ENCODE peak calls at places on chromosome 16, in four cellular contexts. One of them, this sample, is unnamed.

GRCh38 chr16:20327444-20328041 is at the start of gene GP2:
- DNase-seq in activated naive CD8-positive, alpha-beta T cell treated with anti-CD3 and anti-CD28 coated beads, Interleukin-2, amount 50 U/mL, for 24 hours: no peak
- DNase-seq in skeletal muscle cell: no peak
- DNase-seq in NCI-H446 treated with DMSO at 0.1 percent for 48 hours: no peak
- DNase-seq in this sample: no peak

GRCh38 chr16:55836158-55836611 is 3.3 kb upstream of the CES1 start:
- DNase-seq in activated naive CD8-positive, alpha-beta T cell treated with anti-CD3 and anti-CD28 coated beads, Interleukin-2, amount 50 U/mL, for 24 hours: no peak
- DNase-seq in NCI-H446 treated with DMSO at 0.1 percent for 48 hours: no peak
- DNase-seq in skeletal muscle cell: no peak
- DNase-seq in this sample: no peak

GRCh38 chr16:57023541-57024249 is 34.3 kb downstream of the NLRC5 start:
- DNase-seq in skeletal muscle cell: no peak
- DNase-seq in activated naive CD8-positive, alpha-beta T cell treated with anti-CD3 and anti-CD28 coated beads, Interleukin-2, amount 50 U/mL, for 24 hours: peak
- DNase-seq in NCI-H446 treated with DMSO at 0.1 percent for 48 hours: no peak
- DNase-seq in this sample: no peak

GRCh38 chr16:29743475-29743826 is 2.3 kb downstream of the C16orf54 start:
- DNase-seq in skeletal muscle cell: no peak
- DNase-seq in activated naive CD8-positive, alpha-beta T cell treated with anti-CD3 and anti-CD28 coated beads, Interleukin-2, amount 50 U/mL, for 24 hours: no peak
- DNase-seq in NCI-H446 treated with DMSO at 0.1 percent for 48 hours: no peak
- DNase-seq in this sample: no peak

GRCh38 chr16:66551362-66551761 is 1.0 kb upstream of the CKLF start:
- DNase-seq in skeletal muscle cell: no peak
- DNase-seq in NCI-H446 treated with DMSO at 0.1 percent for 48 hours: no peak
- DNase-seq in activated naive CD8-positive, alpha-beta T cell treated with anti-CD3 and anti-CD28 coated beads, Interleukin-2, amount 50 U/mL, for 24 hours: peak
- DNase-seq in this sample: no peak

GRCh38 chr16:1072526-1073261 is at the start of gene SSTR5:
- DNase-seq in NCI-H446 treated with DMSO at 0.1 percent for 48 hours: no peak
- DNase-seq in skeletal muscle cell: no peak
- DNase-seq in activated naive CD8-positive, alpha-beta T cell treated with anti-CD3 and anti-CD28 coated beads, Interleukin-2, amount 50 U/mL, for 24 hours: no peak
- DNase-seq in this sample: no peak

GRCh38 chr16:81831722-81832126 is 52.6 kb downstream of the PLCG2 start:
- DNase-seq in NCI-H446 treated with DMSO at 0.1 percent for 48 hours: no peak
- DNase-seq in activated naive CD8-positive, alpha-beta T cell treated with anti-CD3 and anti-CD28 coated beads, Interleukin-2, amount 50 U/mL, for 24 hours: peak
- DNase-seq in skeletal muscle cell: no peak
- DNase-seq in this sample: no peak

GRCh38 chr16:79097090-79097489 is 503.4 kb downstream of the MAF start:
- DNase-seq in skeletal muscle cell: no peak
- DNase-seq in activated naive CD8-positive, alpha-beta T cell treated with anti-CD3 and anti-CD28 coated beads, Interleukin-2, amount 50 U/mL, for 24 hours: no peak
- DNase-seq in NCI-H446 treated with DMSO at 0.1 percent for 48 hours: no peak
- DNase-seq in this sample: no peak

GRCh38 chr16:84883301-84883700 is 63.5 kb downstream of the CRISPLD2 start:
- DNase-seq in activated naive CD8-positive, alpha-beta T cell treated with anti-CD3 and anti-CD28 coated beads, Interleukin-2, amount 50 U/mL, for 24 hours: no peak
- DNase-seq in NCI-H446 treated with DMSO at 0.1 percent for 48 hours: no peak
- DNase-seq in skeletal muscle cell: no peak
- DNase-seq in this sample: no peak

GRCh38 chr16:30335598-30336474 is 19.3 kb downstream of the CD2BP2 start:
- DNase-seq in skeletal muscle cell: no peak
- DNase-seq in NCI-H446 treated with DMSO at 0.1 percent for 48 hours: no peak
- DNase-seq in activated naive CD8-positive, alpha-beta T cell treated with anti-CD3 and anti-CD28 coated beads, Interleukin-2, amount 50 U/mL, for 24 hours: peak
- DNase-seq in this sample: no peak

GRCh38 chr16:24844101-24845030 is 1.4 kb upstream of the SLC5A11 start:
- DNase-seq in activated naive CD8-positive, alpha-beta T cell treated with anti-CD3 and anti-CD28 coated beads, Interleukin-2, amount 50 U/mL, for 24 hours: no peak
- DNase-seq in NCI-H446 treated with DMSO at 0.1 percent for 48 hours: no peak
- DNase-seq in skeletal muscle cell: no peak
- DNase-seq in this sample: no peak

GRCh38 chr16:27365142-27366089 is 36.6 kb upstream of the IL21R start:
- DNase-seq in skeletal muscle cell: no peak
- DNase-seq in activated naive CD8-positive, alpha-beta T cell treated with anti-CD3 and anti-CD28 coated beads, Interleukin-2, amount 50 U/mL, for 24 hours: peak
- DNase-seq in NCI-H446 treated with DMSO at 0.1 percent for 48 hours: no peak
- DNase-seq in this sample: no peak

GRCh38 chr16:29662000-29662728 is 883 bp upstream of the SPN start:
- DNase-seq in activated naive CD8-positive, alpha-beta T cell treated with anti-CD3 and anti-CD28 coated beads, Interleukin-2, amount 50 U/mL, for 24 hours: no peak
- DNase-seq in skeletal muscle cell: no peak
- DNase-seq in NCI-H446 treated with DMSO at 0.1 percent for 48 hours: no peak
- DNase-seq in this sample: no peak

GRCh38 chr16:67930678-67931211 is 917 bp downstream of the CTRL start:
- DNase-seq in skeletal muscle cell: no peak
- DNase-seq in activated naive CD8-positive, alpha-beta T cell treated with anti-CD3 and anti-CD28 coated beads, Interleukin-2, amount 50 U/mL, for 24 hours: no peak
- DNase-seq in NCI-H446 treated with DMSO at 0.1 percent for 48 hours: no peak
- DNase-seq in this sample: no peak

GRCh38 chr16:89409161-89409711 is 81.1 kb downstream of the ANKRD11 start:
- DNase-seq in NCI-H446 treated with DMSO at 0.1 percent for 48 hours: no peak
- DNase-seq in activated naive CD8-positive, alpha-beta T cell treated with anti-CD3 and anti-CD28 coated beads, Interleukin-2, amount 50 U/mL, for 24 hours: peak
- DNase-seq in skeletal muscle cell: no peak
- DNase-seq in this sample: no peak

GRCh38 chr16:11057696-11058345 is 113.5 kb downstream of the CLEC16A start:
- DNase-seq in NCI-H446 treated with DMSO at 0.1 percent for 48 hours: peak
- DNase-seq in skeletal muscle cell: no peak
- DNase-seq in activated naive CD8-positive, alpha-beta T cell treated with anti-CD3 and anti-CD28 coated beads, Interleukin-2, amount 50 U/mL, for 24 hours: no peak
- DNase-seq in this sample: no peak

GRCh38 chr16:252366-253337 is 18.0 kb downstream of the FAM234A start:
- DNase-seq in NCI-H446 treated with DMSO at 0.1 percent for 48 hours: no peak
- DNase-seq in activated naive CD8-positive, alpha-beta T cell treated with anti-CD3 and anti-CD28 coated beads, Interleukin-2, amount 50 U/mL, for 24 hours: peak
- DNase-seq in skeletal muscle cell: no peak
- DNase-seq in this sample: no peak

GRCh38 chr16:22683730-22684280 is 130.2 kb upstream of the HS3ST2 start:
- DNase-seq in NCI-H446 treated with DMSO at 0.1 percent for 48 hours: no peak
- DNase-seq in activated naive CD8-positive, alpha-beta T cell treated with anti-CD3 and anti-CD28 coated beads, Interleukin-2, amount 50 U/mL, for 24 hours: no peak
- DNase-seq in skeletal muscle cell: no peak
- DNase-seq in this sample: no peak

GRCh38 chr16:84049403-84050060 is 6.9 kb upstream of the SLC38A8 start:
- DNase-seq in NCI-H446 treated with DMSO at 0.1 percent for 48 hours: no peak
- DNase-seq in activated naive CD8-positive, alpha-beta T cell treated with anti-CD3 and anti-CD28 coated beads, Interleukin-2, amount 50 U/mL, for 24 hours: no peak
- DNase-seq in skeletal muscle cell: no peak
- DNase-seq in this sample: no peak

GRCh38 chr16:83200005-83200779 is 573.4 kb downstream of the CDH13 start:
- DNase-seq in NCI-H446 treated with DMSO at 0.1 percent for 48 hours: no peak
- DNase-seq in skeletal muscle cell: no peak
- DNase-seq in activated naive CD8-positive, alpha-beta T cell treated with anti-CD3 and anti-CD28 coated beads, Interleukin-2, amount 50 U/mL, for 24 hours: no peak
- DNase-seq in this sample: no peak

GRCh38 chr16:85418978-85419491 is 194.1 kb upstream of the GSE1 start:
- DNase-seq in skeletal muscle cell: no peak
- DNase-seq in activated naive CD8-positive, alpha-beta T cell treated with anti-CD3 and anti-CD28 coated beads, Interleukin-2, amount 50 U/mL, for 24 hours: no peak
- DNase-seq in NCI-H446 treated with DMSO at 0.1 percent for 48 hours: peak
- DNase-seq in this sample: no peak

GRCh38 chr16:68291227-68291626 is 19.5 kb downstream of the SLC7A6OS start:
- DNase-seq in skeletal muscle cell: no peak
- DNase-seq in activated naive CD8-positive, alpha-beta T cell treated with anti-CD3 and anti-CD28 coated beads, Interleukin-2, amount 50 U/mL, for 24 hours: no peak
- DNase-seq in NCI-H446 treated with DMSO at 0.1 percent for 48 hours: no peak
- DNase-seq in this sample: no peak